ENCODE peak calls at places on chromosomes 4 and X, in eight cellular contexts. Y is OCI-LY7, K is SK-N-SH, J is PC-3, D is hepatocyte, R is HCT116, S is neural progenitor cell, Q is MM.1S. L is an unnamed sample.

GRCh38 chr4:48780867-48781219 is 764 bp upstream of the FRYL start:
- DNase-seq in Y (peak; percentile 49), K (peak; percentile 9), J (no peak), D (peak; percentile 52), R (no peak), S (no peak), Q (peak; percentile 22), L (peak; percentile 70)

GRCh38 chr4:150217192-150217591 is 138.9 kb downstream of the DCLK2 start:
- DNase-seq in Y (peak; percentile 5), K (no peak), J (peak; percentile 61), D (peak; percentile 59), R (no peak), S (peak; percentile 68), Q (no peak), L (peak; percentile 89)

GRCh38 chr4:40254961-40255721 is 58.3 kb downstream of the RHOH start:
- DNase-seq in Y (no peak), K (no peak), J (peak; percentile 39), D (peak; percentile 60), R (peak; percentile 71), S (no peak), Q (no peak), L (peak; percentile 64)

GRCh38 chrX:55452825-55453124 is 848 bp downstream of the MAGEH1 start:
- DNase-seq in Y (peak; percentile 3), K (peak; percentile 10), J (no peak), D (no peak), R (no peak), S (no peak), Q (peak; percentile 20), L (no peak)

GRCh38 chr4:7379161-7379560 is 55.6 kb downstream of the PSAPL1 start:
- DNase-seq in Y (no peak), K (no peak), J (no peak), D (no peak), R (no peak), S (no peak), Q (no peak), L (no peak)

GRCh38 chr4:87101543-87102199 is 118.7 kb downstream of the KLHL8 start:
- DNase-seq in Y (no peak), K (no peak), J (no peak), D (no peak), R (no peak), S (no peak), Q (no peak), L (no peak)

GRCh38 chrX:67780694-67781109 is 236.9 kb downstream of the AR start:
- DNase-seq in Y (no peak), K (no peak), J (peak; percentile 2), D (peak; percentile 62), R (no peak), S (no peak), Q (peak; percentile 78), L (peak; percentile 92)

GRCh38 chr4:76276813-76277212 is 25.3 kb downstream of the FAM47E start:
- DNase-seq in Y (no peak), K (no peak), J (no peak), D (no peak), R (no peak), S (no peak), Q (no peak), L (no peak)

GRCh38 chr4:169335331-169335730 is 64.6 kb upstream of the SH3RF1 start:
- DNase-seq in Y (no peak), K (no peak), J (peak; percentile 74), D (peak; percentile 21), R (no peak), S (no peak), Q (no peak), L (peak; percentile 50)

GRCh38 chr4:158211288-158211687 is 1.0 kb downstream of the TMEM144 start:
- DNase-seq in Y (no peak), K (no peak), J (no peak), D (peak; percentile 64), R (no peak), S (no peak), Q (no peak), L (no peak)

GRCh38 chr4:65893311-65893710 is 223.0 kb upstream of the EPHA5 start:
- DNase-seq in Y (no peak), K (no peak), J (peak; percentile 20), D (no peak), R (no peak), S (no peak), Q (no peak), L (no peak)

GRCh38 chrX:33109858-33110257 is 101.5 kb downstream of the DMD start:
- DNase-seq in Y (no peak), K (no peak), J (no peak), D (no peak), R (no peak), S (no peak), Q (no peak), L (no peak)

GRCh38 chrX:65871671-65872311 is 168.1 kb downstream of the VSIG4 start:
- DNase-seq in Y (peak; percentile 20), K (no peak), J (peak; percentile 74), D (peak; percentile 49), R (peak; percentile 67), S (peak; percentile 40), Q (peak; percentile 19), L (peak; percentile 11)

GRCh38 chrX:39848900-39849299 is 248.9 kb downstream of the BCOR start:
- DNase-seq in Y (no peak), K (no peak), J (peak; percentile 58), D (no peak), R (no peak), S (no peak), Q (no peak), L (peak; percentile 81)

GRCh38 chr4:183333983-183334382 is 11.8 kb upstream of the CLDN24 start:
- DNase-seq in Y (no peak), K (no peak), J (peak; percentile 82), D (peak; percentile 58), R (peak; percentile 62), S (no peak), Q (no peak), L (no peak)

GRCh38 chr4:69881173-69881773 is 21.3 kb upstream of the SULT1E1 start:
- DNase-seq in Y (peak; percentile 33), K (peak; percentile 10), J (peak; percentile 66), D (peak; percentile 71), R (peak; percentile 22), S (peak; percentile 63), Q (peak; percentile 54), L (peak; percentile 77)

GRCh38 chrX:152897216-152898144 is at the start of gene ZNF185:
- DNase-seq in Y (no peak), K (peak; percentile 70), J (peak; percentile 76), D (peak; percentile 75), R (no peak), S (peak; percentile 89), Q (no peak), L (peak; percentile 13)

GRCh38 chrX:22021721-22022120 is 10.4 kb upstream of the PHEX start:
- DNase-seq in Y (no peak), K (no peak), J (no peak), D (no peak), R (no peak), S (no peak), Q (no peak), L (no peak)

GRCh38 chr4:6546681-6547447 is 28.1 kb upstream of the MAN2B2 start:
- DNase-seq in Y (peak; percentile 79), K (peak; percentile 85), J (peak; percentile 66), D (peak; percentile 88), R (peak; percentile 57), S (peak; percentile 93), Q (peak; percentile 60), L (peak; percentile 80)

GRCh38 chrX:150365953-150366911 is 3.1 kb downstream of the MAMLD1 start:
- DNase-seq in Y (no peak), K (no peak), J (peak; percentile 17), D (peak; percentile 70), R (no peak), S (peak; percentile 75), Q (no peak), L (peak; percentile 66)

GRCh38 chr4:41360214-41360910 is 103.6 kb downstream of the UCHL1 start:
- DNase-seq in Y (no peak), K (peak; percentile 90), J (peak; percentile 67), D (peak; percentile 82), R (no peak), S (peak; percentile 92), Q (peak; percentile 65), L (peak; percentile 72)

GRCh38 chrX:133881893-133882292 is 103.5 kb downstream of the GPC3 start:
- DNase-seq in Y (no peak), K (no peak), J (no peak), D (no peak), R (no peak), S (peak; percentile 32), Q (no peak), L (no peak)

GRCh38 chr4:130486186-130486585 is 1390.2 kb downstream of the C4orf33 start:
- DNase-seq in Y (no peak), K (no peak), J (peak; percentile 10), D (no peak), R (no peak), S (no peak), Q (no peak), L (peak; percentile 5)

GRCh38 chr4:21139327-21139726 is 439.1 kb downstream of the PACRGL start:
- DNase-seq in Y (no peak), K (no peak), J (no peak), D (no peak), R (no peak), S (no peak), Q (peak; percentile 7), L (no peak)
- H3K4me2 ChIP-seq in Y (no peak overlapping the region), K (no peak overlapping the region), J (no peak overlapping the region), D (no peak overlapping the region), R (no peak overlapping the region), S (no peak overlapping the region), Q (peak overlapping the region; percentile 85), L (no peak overlapping the region)

DNA sequence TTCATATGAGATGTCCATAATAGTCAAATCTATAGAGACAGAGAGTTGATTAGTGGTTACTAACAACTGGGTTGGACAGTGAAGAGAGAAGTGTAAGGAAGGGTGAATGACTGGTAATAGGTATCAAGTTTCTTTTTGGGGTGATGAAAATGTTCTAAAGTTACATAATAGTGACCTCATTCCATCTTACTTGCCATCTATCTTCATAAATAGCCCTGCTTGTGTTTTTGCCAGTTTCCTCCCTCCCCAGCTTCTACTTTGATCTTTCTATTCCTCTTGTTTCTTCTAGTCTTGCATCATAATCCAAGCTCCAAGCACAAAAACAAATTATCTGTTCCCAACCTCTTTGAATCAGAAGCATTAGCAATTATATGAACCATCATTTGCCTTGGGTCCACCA is 40.3 kb upstream of the TET2 start:
- DNase-seq in Y (no peak), K (no peak), J (no peak), D (no peak), R (no peak), S (no peak), Q (no peak), L (no peak)
- TF ChIP-seq EZH2phosphoT487 in Y (no peak), K (no peak), J (no peak), D (no peak), R (no peak), S (no peak), Q (no peak), L (no peak)

DNA sequence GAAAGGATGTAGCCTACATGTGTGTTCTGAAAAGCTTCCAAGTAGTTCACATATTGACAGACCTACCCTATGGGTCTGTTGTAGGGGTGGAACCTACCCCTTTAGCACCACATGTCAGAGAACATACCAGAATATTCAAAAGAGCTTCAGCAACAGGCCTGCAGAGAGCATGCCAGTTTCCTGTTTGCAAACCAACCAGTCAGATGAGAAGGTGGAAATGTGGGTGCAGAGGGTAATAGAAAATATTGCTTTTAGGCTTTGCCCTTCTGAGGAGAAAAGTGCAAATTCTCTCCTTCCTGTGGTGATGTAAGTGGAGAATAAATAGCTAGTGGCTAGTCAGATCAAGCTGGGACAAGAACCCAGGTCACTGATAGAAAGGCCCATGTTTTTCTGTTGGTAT is 16.4 kb downstream of the INTS6L start:
- DNase-seq in Y (no peak), K (no peak), J (no peak), D (no peak), R (no peak), S (no peak), Q (no peak), L (no peak)
- H3K27ac ChIP-seq in Y (no peak overlapping the region), K (no peak overlapping the region), J (no peak overlapping the region), D (no peak overlapping the region), R (no peak overlapping the region), S (no peak overlapping the region), Q (no peak overlapping the region), L (no peak overlapping the region)

GRCh38 chrX:75648803-75649588 is 126.2 kb upstream of the ZDHHC15 start:
- DNase-seq in Y (no peak), K (no peak), J (no peak), D (no peak), R (no peak), S (no peak), Q (no peak), L (no peak)
- H3K4me2 ChIP-seq in Y (no peak overlapping the region), K (no peak overlapping the region), J (no peak overlapping the region), D (no peak overlapping the region), R (no peak overlapping the region), S (no peak overlapping the region), Q (no peak overlapping the region), L (no peak overlapping the region)